ENCODE peak calls at places on chromosomes 6 and 20, in nine cellular contexts. S is lower lobe of right lung, T is cardiac muscle cell, N is dorsolateral prefrontal cortex, R is ovary, B is heart left ventricle, L is pancreas, A is PC-3, V is fibroblast of the aortic adventitia. G is an unnamed sample.

GRCh38 chr6:163588211-163588919 is 173.8 kb downstream of the QKI start:
- DNase-seq in S (no peak), T (peak; percentile 41), N (no peak), R (no peak), B (no peak), L (no peak), A (peak; percentile 48), V (no peak), G (peak; percentile 57)

GRCh38 chr6:51384736-51385135 is 566.1 kb downstream of the TFAP2B start:
- DNase-seq in S (no peak), T (no peak), N (no peak), R (no peak), B (no peak), L (no peak), A (peak; percentile 12), V (no peak), G (no peak)

GRCh38 chr6:35044771-35045275 is 96.3 kb downstream of the TCP11 start:
- DNase-seq in S (no peak), T (peak; percentile 65), N (no peak), R (no peak), B (no peak), L (no peak), A (peak; percentile 33), V (no peak), G (no peak)

GRCh38 chr6:167699141-167700036 is 127.3 kb upstream of the AFDN start:
- DNase-seq in S (peak; percentile 82), T (peak; percentile 71), N (no peak), R (peak; percentile 59), B (peak; percentile 84), L (peak; percentile 36), A (peak; percentile 46), V (peak; percentile 7), G (peak; percentile 82)

GRCh38 chr6:128508588-128509296 is 11.7 kb downstream of the PTPRK start:
- DNase-seq in S (no peak), T (peak; percentile 88), N (peak; percentile 61), R (no peak), B (no peak), L (no peak), A (peak; percentile 85), V (peak; percentile 89), G (no peak)

GRCh38 chr20:32483351-32484220 is 101.5 kb downstream of the NOL4L start:
- DNase-seq in S (peak; percentile 80), T (peak; percentile 86), N (peak; percentile 89), R (peak; percentile 76), B (peak; percentile 73), L (peak; percentile 86), A (peak; percentile 65), V (peak; percentile 60), G (peak; percentile 62)

GRCh38 chr6:26329763-26330511 is 35.1 kb upstream of the BTN3A2 start:
- DNase-seq in S (no peak), T (peak; percentile 57), N (no peak), R (no peak), B (no peak), L (no peak), A (peak; percentile 83), V (peak; percentile 70), G (no peak)

GRCh38 chr6:41705996-41706835 is 29.2 kb downstream of the TFEB start:
- DNase-seq in S (peak; percentile 86), T (peak; percentile 65), N (peak; percentile 89), R (peak; percentile 43), B (peak; percentile 86), L (peak; percentile 64), A (peak; percentile 40), V (peak; percentile 68), G (peak; percentile 87)

GRCh38 chr6:30000156-30000791 is 57.9 kb downstream of the HLA-A start:
- DNase-seq in S (no peak), T (no peak), N (no peak), R (no peak), B (no peak), L (no peak), A (no peak), V (no peak), G (no peak)

GRCh38 chr6:146775227-146775626 is 176.5 kb downstream of the ADGB start:
- DNase-seq in S (no peak), T (peak; percentile 38), N (no peak), R (no peak), B (no peak), L (no peak), A (peak; percentile 11), V (peak; percentile 11), G (no peak)

GRCh38 chr20:58431134-58431533 is 42.1 kb downstream of the VAPB start:
- DNase-seq in S (no peak), T (no peak), N (no peak), R (no peak), B (no peak), L (no peak), A (no peak), V (peak; percentile 46), G (no peak)

GRCh38 chr20:48772183-48772976 is 55.4 kb downstream of the PREX1 start:
- DNase-seq in S (peak; percentile 83), T (no peak), N (no peak), R (no peak), B (peak; percentile 51), L (peak; percentile 63), A (no peak), V (no peak), G (peak; percentile 46)

GRCh38 chr6:146543211-146543939 is at the start of gene RAB32:
- DNase-seq in S (peak; percentile 98), T (peak; percentile 98), N (peak; percentile 85), R (peak; percentile 93), B (peak; percentile 95), L (peak; percentile 93), A (peak; percentile 88), V (peak; percentile 92), G (peak; percentile 95)

GRCh38 chr6:1422290-1422689 is 32.9 kb downstream of the FOXF2 start:
- DNase-seq in S (no peak), T (no peak), N (no peak), R (no peak), B (no peak), L (no peak), A (peak; percentile 46), V (no peak), G (no peak)

GRCh38 chr6:134247271-134247833 is 70.6 kb downstream of the SGK1 start:
- DNase-seq in S (no peak), T (no peak), N (no peak), R (no peak), B (no peak), L (no peak), A (no peak), V (no peak), G (no peak)

GRCh38 chr6:95866732-95867131 is 149.0 kb upstream of the FUT9 start:
- DNase-seq in S (no peak), T (no peak), N (no peak), R (no peak), B (no peak), L (peak; percentile 20), A (peak; percentile 12), V (no peak), G (no peak)

GRCh38 chr6:11143394-11144371 is 32.2 kb upstream of the ERVFRD-1 start:
- DNase-seq in S (peak; percentile 84), T (peak; percentile 93), N (peak; percentile 61), R (no peak), B (peak; percentile 28), L (peak; percentile 56), A (peak; percentile 94), V (peak; percentile 74), G (peak; percentile 73)

GRCh38 chr6:90545450-90545849 is 41.4 kb downstream of the MAP3K7 start:
- DNase-seq in S (no peak), T (no peak), N (no peak), R (no peak), B (no peak), L (no peak), A (peak; percentile 10), V (no peak), G (no peak)

GRCh38 chr6:225121-225721 is 67.1 kb upstream of the DUSP22 start:
- DNase-seq in S (peak; percentile 57), T (no peak), N (no peak), R (no peak), B (peak; percentile 20), L (no peak), A (peak; percentile 88), V (no peak), G (no peak)

GRCh38 chr6:160188773-160189172 is 67.2 kb downstream of the SLC22A1 start:
- DNase-seq in S (no peak), T (no peak), N (no peak), R (no peak), B (no peak), L (no peak), A (peak; percentile 54), V (no peak), G (no peak)

DNA sequence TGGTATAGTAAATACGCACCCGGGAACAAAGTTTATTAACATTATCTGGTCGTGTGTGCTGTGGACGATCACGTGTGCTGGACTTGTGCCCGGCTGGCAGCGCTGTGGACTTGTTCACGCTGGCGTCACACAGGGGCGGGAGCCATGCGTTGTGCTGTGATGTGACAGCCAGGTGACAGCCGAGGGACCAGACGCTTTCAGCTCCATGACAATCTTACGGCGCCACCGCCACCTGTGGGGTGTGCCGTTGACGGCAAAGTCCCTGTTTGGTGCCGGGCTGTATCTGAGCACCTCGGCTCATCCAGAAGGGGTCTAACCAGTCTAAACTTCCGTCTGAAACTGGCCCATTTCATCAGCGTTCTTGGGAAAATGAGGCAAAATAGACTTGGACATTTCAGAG is 25.2 kb downstream of the DLL1 start:
- DNase-seq in S (peak; percentile 73), T (peak; percentile 44), N (peak; percentile 84), R (no peak), B (peak; percentile 59), L (peak; percentile 93), A (peak; percentile 7), V (no peak), G (peak; percentile 76)
- TF ChIP-seq CTCF in S (no peak), T (no peak), N (no peak), R (no peak), B (peak; percentile 10), L (no peak), A (no peak), V (no peak), G (peak; percentile 14)

GRCh38 chr6:141195251-141195832 is 937.4 kb upstream of the GJE1 start:
- DNase-seq in S (no peak), T (no peak), N (no peak), R (no peak), B (no peak), L (no peak), A (no peak), V (no peak), G (no peak)
- TF ChIP-seq CTCF in S (no peak), T (no peak), N (no peak), R (no peak), B (no peak), L (no peak), A (peak; percentile 22), V (no peak), G (no peak)

GRCh38 chr6:52752310-52752709 is 11.0 kb downstream of the GSTA2 start:
- DNase-seq in S (no peak), T (no peak), N (no peak), R (no peak), B (no peak), L (no peak), A (no peak), V (no peak), G (no peak)
- TF ChIP-seq CTCF in S (no peak), T (no peak), N (no peak), R (no peak), B (no peak), L (no peak), A (no peak), V (no peak), G (no peak)

DNA sequence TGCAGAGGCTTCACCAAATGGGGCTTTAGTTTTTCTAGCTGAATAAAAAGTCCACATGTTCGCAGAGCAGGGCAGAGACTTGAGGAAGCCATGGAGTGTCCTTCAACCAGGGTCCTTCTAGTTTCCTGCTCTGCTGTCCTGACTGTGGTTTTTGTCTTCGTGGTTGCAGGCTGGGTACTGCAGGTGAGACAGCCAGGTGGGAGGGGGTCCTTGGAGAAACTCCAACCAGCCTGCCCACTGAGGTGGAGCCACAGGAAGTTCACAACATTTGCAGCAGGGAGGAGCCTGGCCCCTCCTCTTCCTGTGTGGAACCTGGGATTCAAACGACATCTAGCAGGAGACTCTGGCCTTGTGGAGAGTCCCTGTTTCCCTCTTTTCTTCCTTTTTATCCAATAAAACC is 68.8 kb upstream of the MYLIP start:
- DNase-seq in S (no peak), T (no peak), N (no peak), R (no peak), B (no peak), L (no peak), A (no peak), V (no peak), G (no peak)
- TF ChIP-seq CTCF in S (no peak), T (no peak), N (no peak), R (no peak), B (no peak), L (no peak), A (no peak), V (no peak), G (no peak)